ENCODE peak calls at places on chromosomes 6 and 20, in seven cellular contexts. P is colonic mucosa, V is fibroblast of pulmonary artery, C is fibroblast of the aortic adventitia, R is left lung, X is mucosa of descending colon, J is lower lobe of right lung. E is an unnamed sample.

GRCh38 chr6:112207131-112207530 is 47.2 kb downstream of the LAMA4 start:
- DNase-seq in J (no peak), C (no peak), V (no peak), P (no peak), R (no peak), X (no peak), E (no peak)

GRCh38 chr20:59508729-59509128 is 95.6 kb upstream of the PHACTR3 start:
- DNase-seq in P (no peak), J (no peak), V (no peak), X (no peak), C (no peak), R (no peak), E (no peak)

GRCh38 chr6:67393356-67393755 is 1241.7 kb upstream of the ADGRB3 start:
- DNase-seq in X (no peak), P (no peak), C (no peak), R (no peak), J (no peak), V (no peak), E (peak)

GRCh38 chr6:142485256-142485655 is 183.4 kb downstream of the ADGRG6 start:
- DNase-seq in V (no peak), R (no peak), C (peak), J (no peak), X (no peak), P (no peak), E (peak)

GRCh38 chr20:59074456-59074855 is 31.9 kb upstream of the PRELID3B start:
- DNase-seq in J (no peak), V (peak), P (no peak), C (peak), X (no peak), R (no peak), E (no peak)

GRCh38 chr6:91716361-91716760 is 1129.5 kb upstream of the MAP3K7 start:
- DNase-seq in C (no peak), V (no peak), P (no peak), X (no peak), J (no peak), R (no peak), E (no peak)

GRCh38 chr20:2131366-2131765 is 29.7 kb downstream of the STK35 start:
- DNase-seq in R (no peak), X (no peak), V (peak), P (no peak), J (no peak), C (peak), E (no peak)

GRCh38 chr20:46678516-46678915 is 10.7 kb downstream of the TP53RK start:
- DNase-seq in R (no peak), C (no peak), V (no peak), P (no peak), X (no peak), J (no peak), E (no peak)

GRCh38 chr20:51760905-51761544 is 7.2 kb downstream of the ATP9A start:
- DNase-seq in C (peak), V (peak), J (no peak), P (no peak), X (no peak), R (no peak), E (peak)

GRCh38 chr20:2485662-2486061 is 15.1 kb upstream of the SNRPB start:
- DNase-seq in C (no peak), V (no peak), R (no peak), X (no peak), J (no peak), P (no peak), E (peak)

GRCh38 chr20:19860742-19861141 is 102.7 kb downstream of the RIN2 start:
- DNase-seq in P (no peak), V (no peak), C (no peak), X (no peak), J (no peak), R (no peak), E (no peak)

GRCh38 chr6:109389650-109390274 is 7.5 kb upstream of the CD164 start:
- DNase-seq in X (no peak), P (no peak), J (no peak), V (peak), R (no peak), C (peak), E (no peak)

GRCh38 chr20:11447371-11448100 is 470.2 kb upstream of the BTBD3 start:
- DNase-seq in J (no peak), X (no peak), V (peak), C (no peak), R (no peak), P (no peak), E (no peak)

GRCh38 chr6:28134015-28134414 is 7.7 kb upstream of the ZKSCAN8 start:
- DNase-seq in P (peak), R (no peak), V (peak), X (no peak), C (peak), J (no peak), E (peak)

GRCh38 chr20:8292793-8293192 is 160.7 kb downstream of the PLCB1 start:
- DNase-seq in V (no peak), C (no peak), R (no peak), X (no peak), J (no peak), P (no peak), E (no peak)

GRCh38 chr20:37686762-37687477 is 6.9 kb upstream of the CTNNBL1 start:
- DNase-seq in C (peak), J (no peak), P (no peak), X (no peak), R (no peak), V (no peak), E (no peak)

GRCh38 chr6:113630738-113631535 is 226.2 kb upstream of the MARCKS start:
- DNase-seq in R (peak), V (peak), X (peak), C (peak), J (no peak), P (no peak), E (peak)

GRCh38 chr6:19433101-19433500 is 404.1 kb upstream of the ID4 start:
- DNase-seq in X (no peak), R (no peak), J (no peak), C (no peak), P (no peak), V (peak), E (no peak)

GRCh38 chr6:54856137-54856536 is 9.6 kb downstream of the FAM83B start:
- DNase-seq in P (peak), R (no peak), V (no peak), X (no peak), C (no peak), J (no peak), E (no peak)

GRCh38 chr6:97465877-97466710 is 183.1 kb upstream of the MMS22L start:
- DNase-seq in V (no peak), X (no peak), P (no peak), J (no peak), C (no peak), R (no peak), E (no peak)

GRCh38 chr6:108002365-108003221 is 44.6 kb upstream of the SEC63 start:
- DNase-seq in C (no peak), J (no peak), V (no peak), P (peak), X (peak), R (peak), E (peak)

GRCh38 chr6:149965191-149966020 is 1.7 kb downstream of the ULBP1 start:
- DNase-seq in J (no peak), P (no peak), C (no peak), X (no peak), R (no peak), V (peak), E (peak)

GRCh38 chr20:8664778-8665177 is 404.1 kb upstream of the PLCB4 start:
- DNase-seq in J (no peak), R (no peak), X (no peak), V (no peak), P (no peak), C (no peak), E (no peak)

GRCh38 chr6:44304282-44305199 is 8.6 kb downstream of the AARS2 start:
- DNase-seq in R (no peak), P (no peak), V (peak), C (peak), X (no peak), J (no peak), E (peak)

GRCh38 chr6:25122001-25122400 is 157.2 kb upstream of the CARMIL1 start:
- DNase-seq in J (no peak), C (peak), X (no peak), R (no peak), P (peak), V (peak), E (peak)

GRCh38 chr6:149508485-149508884 is 23.7 kb upstream of the ZC3H12D start:
- DNase-seq in J (no peak), X (no peak), V (no peak), P (no peak), R (no peak), C (no peak), E (peak)

GRCh38 chr20:23225407-23226060 is 125.1 kb upstream of the NXT1 start:
- DNase-seq in P (peak), V (peak), X (no peak), C (peak), R (peak), J (peak), E (peak)

GRCh38 chr6:135901776-135902524 is 50.4 kb downstream of the PDE7B start:
- DNase-seq in P (no peak), C (peak), R (no peak), J (no peak), V (peak), X (no peak), E (peak)

GRCh38 chr6:4931530-4932505 is 72.0 kb downstream of the RPP40 start:
- DNase-seq in R (no peak), X (no peak), J (no peak), V (no peak), C (no peak), P (peak), E (no peak)

GRCh38 chr6:1901556-1901955 is 291.8 kb downstream of the FOXC1 start:
- DNase-seq in P (no peak), C (peak), V (peak), J (no peak), X (no peak), R (no peak), E (peak)

GRCh38 chr6:34657307-34657978 is 39.1 kb downstream of the ILRUN start:
- DNase-seq in X (no peak), P (peak), R (no peak), C (peak), J (no peak), V (peak), E (peak)

GRCh38 chr6:50850223-50850751 is 31.6 kb downstream of the TFAP2B start:
- DNase-seq in X (no peak), P (no peak), V (no peak), C (peak), R (no peak), J (no peak), E (no peak)

GRCh38 chr20:19823971-19824370 is 65.9 kb downstream of the RIN2 start:
- DNase-seq in R (no peak), V (no peak), C (no peak), X (no peak), P (no peak), J (no peak), E (no peak)

GRCh38 chr20:34022843-34023234 is 29.1 kb downstream of the RALY start:
- DNase-seq in R (no peak), C (no peak), V (no peak), X (no peak), J (no peak), P (no peak), E (no peak)

GRCh38 chr20:14672066-14672465 is 334.7 kb upstream of the FLRT3 start:
- DNase-seq in R (no peak), P (no peak), C (peak), X (no peak), V (peak), J (no peak), E (peak)

GRCh38 chr6:43187821-43188220 is 5.8 kb downstream of the CUL9 start:
- DNase-seq in J (no peak), P (no peak), C (no peak), V (no peak), X (no peak), R (no peak), E (no peak)

GRCh38 chr6:13769655-13770053 is 44.7 kb downstream of the MCUR1 start:
- DNase-seq in R (no peak), X (no peak), C (no peak), P (no peak), V (no peak), J (no peak), E (no peak)

GRCh38 chr6:1182722-1183521 is 129.0 kb upstream of the FOXQ1 start:
- DNase-seq in R (no peak), X (no peak), C (peak), V (no peak), J (no peak), P (no peak), E (no peak)

GRCh38 chr20:40322941-40323340 is 366.1 kb downstream of the MAFB start:
- DNase-seq in C (no peak), X (no peak), V (no peak), R (no peak), P (no peak), J (no peak), E (no peak)

GRCh38 chr6:88238065-88238464 is 71.9 kb upstream of the CNR1 start:
- DNase-seq in V (peak), J (no peak), X (no peak), R (no peak), P (peak), C (no peak), E (peak)
- TF ChIP-seq CTCF in V (no peak), J (peak), X (no peak), R (peak), P (peak), C (no peak), E (peak)

GRCh38 chr20:9839626-9840025 is 750 bp upstream of the PAK5 start:
- DNase-seq in R (no peak), C (no peak), J (no peak), P (no peak), V (no peak), X (no peak), E (no peak)

GRCh38 chr20:9838378-9839295 is at the start of gene PAK5:
- DNase-seq in J (peak), P (peak), X (peak), R (peak), C (peak), V (peak), E (peak)

GRCh38 chr20:9835302-9835701 is 3.6 kb downstream of the PAK5 start:
- DNase-seq in P (no peak), X (no peak), R (no peak), V (no peak), J (no peak), C (no peak), E (no peak)

GRCh38 chr20:9838035-9838377 is 870 bp downstream of the PAK5 start:
- DNase-seq in V (no peak), C (no peak), J (no peak), X (no peak), P (no peak), R (no peak), E (no peak)

DNA sequence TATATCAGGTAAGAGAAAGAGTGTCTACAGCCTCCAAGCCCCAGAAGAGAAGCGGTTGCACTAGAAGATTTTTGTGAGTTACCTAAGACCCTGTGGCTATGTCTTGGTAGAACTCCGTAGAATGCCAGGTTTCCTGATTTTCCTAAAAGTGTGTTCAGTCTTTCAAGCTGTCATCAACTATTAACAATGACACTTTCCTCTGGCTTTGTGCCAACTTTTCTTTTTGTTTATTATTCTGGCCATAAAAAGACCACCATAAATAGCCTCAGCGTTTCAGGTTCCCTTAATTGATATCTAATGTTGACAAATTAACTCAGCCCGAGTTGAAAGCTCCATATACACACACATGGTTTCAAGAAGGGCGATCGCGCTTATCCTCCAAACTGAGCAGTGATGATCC is 1.2 kb downstream of the PAK5 start:
- DNase-seq in J (no peak), V (no peak), R (no peak), C (peak), X (no peak), P (no peak), E (no peak)
- H3K4me3 ChIP-seq in J (no peak), V (no peak), R (no peak), C (no peak), X (no peak), P (no peak), E (no peak)

GRCh38 chr20:48695738-48696137 is 132.1 kb downstream of the PREX1 start:
- DNase-seq in P (no peak), R (no peak), V (no peak), X (no peak), J (no peak), C (no peak), E (no peak)

GRCh38 chr20:48695255-48695654 is 132.5 kb downstream of the PREX1 start:
- DNase-seq in R (no peak), C (no peak), P (no peak), X (no peak), V (no peak), J (no peak), E (peak)

GRCh38 chr20:48701702-48702101 is 126.1 kb downstream of the PREX1 start:
- DNase-seq in X (no peak), V (no peak), P (no peak), J (no peak), C (no peak), R (no peak), E (no peak)

GRCh38 chr20:48697845-48698491 is 129.8 kb downstream of the PREX1 start:
- DNase-seq in R (peak), P (peak), C (peak), J (peak), V (peak), X (no peak), E (peak)

GRCh38 chr20:48698507-48699267 is 129.1 kb downstream of the PREX1 start:
- DNase-seq in J (no peak), X (no peak), C (no peak), R (no peak), V (no peak), P (no peak), E (no peak)
- TF ChIP-seq CTCF in J (no peak), X (no peak), C (no peak), R (no peak), V (no peak), P (no peak), E (peak)

DNA sequence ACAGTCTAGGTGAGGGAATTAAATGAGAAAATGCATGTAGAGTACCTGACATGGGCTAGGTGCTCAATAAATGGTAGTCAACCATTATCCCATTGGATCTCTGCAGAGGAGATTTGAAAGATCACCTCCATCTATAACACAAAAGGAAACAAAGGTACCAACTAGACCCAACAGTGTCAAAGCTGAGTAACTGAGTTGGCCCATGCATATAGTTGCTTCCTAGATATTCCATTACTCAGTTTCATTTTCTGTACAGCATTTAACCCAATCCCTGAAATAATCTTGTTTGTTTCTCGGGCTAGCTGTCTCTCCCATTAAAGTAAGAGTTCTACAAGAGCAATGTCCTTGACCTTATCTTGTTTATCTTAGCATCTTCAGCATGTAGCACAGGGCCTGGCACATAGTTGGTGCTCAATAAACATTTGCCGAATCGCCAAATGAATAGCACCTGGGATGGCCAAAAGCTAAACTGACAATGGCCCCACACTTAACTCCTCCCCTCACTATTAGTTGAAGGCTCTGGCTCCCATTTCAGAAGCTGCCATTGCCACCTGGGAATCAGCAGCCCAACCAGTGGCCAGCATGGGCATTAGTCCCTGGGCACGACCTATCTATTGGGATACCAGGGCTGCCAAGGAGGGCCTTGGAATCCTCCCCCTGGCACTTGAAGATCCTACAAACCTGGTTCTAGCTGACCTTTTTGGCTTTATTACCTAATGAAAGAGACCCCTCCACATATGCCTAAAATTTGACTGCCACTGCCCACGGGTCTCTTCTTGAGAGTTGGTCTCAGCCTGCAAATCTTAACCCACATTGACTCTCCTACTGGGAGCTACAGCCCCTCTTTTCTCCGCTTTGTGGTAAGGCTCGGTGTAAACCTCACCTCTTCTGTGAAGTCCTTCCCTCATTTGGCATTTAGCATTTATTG is 22.6 kb downstream of the BCL2L1 start:
- DNase-seq in C (no peak), J (no peak), X (no peak), P (no peak), V (no peak), R (no peak), E (no peak)
- H3K4me3 ChIP-seq in C (no peak), J (no peak), X (no peak), P (no peak), V (no peak), R (no peak), E (no peak)

E was measured in fibroblast of villous mesenchyme.